ENCODE peak calls at places on chromosome 11, in four cellular contexts. One of them, this sample, is unnamed.

GRCh38 chr11:102456381-102456780 is 3.8 kb upstream of the TMEM123 start:
- DNase-seq in H9: no peak
- DNase-seq in neuronal stem cell: no peak
- DNase-seq in IMR-90: peak
- DNase-seq in this sample: no peak

GRCh38 chr11:91926967-91927366 is 297.7 kb upstream of the FAT3 start:
- DNase-seq in H9: no peak
- DNase-seq in IMR-90: no peak
- DNase-seq in neuronal stem cell: no peak
- DNase-seq in this sample: no peak

GRCh38 chr11:76588455-76589325 is 81.9 kb downstream of the LRRC32 start:
- DNase-seq in IMR-90: peak
- DNase-seq in H9: no peak
- DNase-seq in neuronal stem cell: no peak
- DNase-seq in this sample: peak

GRCh38 chr11:86205415-86206268 is 38.9 kb upstream of the EED start:
- DNase-seq in IMR-90: no peak
- DNase-seq in neuronal stem cell: no peak
- DNase-seq in H9: no peak
- DNase-seq in this sample: no peak

GRCh38 chr11:56089697-56090096 is 3.4 kb upstream of the OR8I2 start:
- DNase-seq in IMR-90: no peak
- DNase-seq in neuronal stem cell: no peak
- DNase-seq in H9: no peak
- DNase-seq in this sample: no peak

GRCh38 chr11:28675183-28675582 is 567.0 kb downstream of the METTL15 start:
- DNase-seq in H9: no peak
- DNase-seq in IMR-90: no peak
- DNase-seq in neuronal stem cell: no peak
- DNase-seq in this sample: no peak

GRCh38 chr11:101034076-101034475 is 95.5 kb downstream of the PGR start:
- DNase-seq in IMR-90: no peak
- DNase-seq in neuronal stem cell: no peak
- DNase-seq in H9: peak
- DNase-seq in this sample: no peak

GRCh38 chr11:73280606-73281005 is 8.5 kb downstream of the P2RY6 start:
- DNase-seq in neuronal stem cell: no peak
- DNase-seq in IMR-90: no peak
- DNase-seq in H9: no peak
- DNase-seq in this sample: peak

GRCh38 chr11:61532136-61533038 is 23.8 kb downstream of the LRRC10B start:
- DNase-seq in H9: peak
- DNase-seq in IMR-90: no peak
- DNase-seq in neuronal stem cell: no peak
- DNase-seq in this sample: peak

GRCh38 chr11:65426839-65427690 is 4.5 kb downstream of the NEAT1 start:
- DNase-seq in H9: peak
- DNase-seq in neuronal stem cell: no peak
- DNase-seq in IMR-90: peak
- DNase-seq in this sample: peak

GRCh38 chr11:122205036-122205435 is 89.0 kb upstream of the BLID start:
- DNase-seq in IMR-90: no peak
- DNase-seq in neuronal stem cell: no peak
- DNase-seq in H9: no peak
- DNase-seq in this sample: no peak

GRCh38 chr11:35335226-35335625 is 84.1 kb downstream of the SLC1A2 start:
- DNase-seq in neuronal stem cell: no peak
- DNase-seq in H9: no peak
- DNase-seq in IMR-90: no peak
- DNase-seq in this sample: no peak

GRCh38 chr11:17277024-17277584 is 565 bp downstream of the NUCB2 start:
- DNase-seq in IMR-90: peak
- DNase-seq in H9: no peak
- DNase-seq in neuronal stem cell: no peak
- DNase-seq in this sample: peak

GRCh38 chr11:86740628-86741488 is 59.5 kb upstream of the PRSS23 start:
- DNase-seq in IMR-90: peak
- DNase-seq in neuronal stem cell: peak
- DNase-seq in H9: peak
- DNase-seq in this sample: peak

GRCh38 chr11:61910473-61911123 is 6.8 kb downstream of the RAB3IL1 start:
- DNase-seq in H9: no peak
- DNase-seq in neuronal stem cell: no peak
- DNase-seq in IMR-90: no peak
- DNase-seq in this sample: no peak

GRCh38 chr11:129814244-129814992 is 1.2 kb upstream of the TMEM45B start:
- DNase-seq in H9: no peak
- DNase-seq in IMR-90: no peak
- DNase-seq in neuronal stem cell: no peak
- DNase-seq in this sample: no peak

GRCh38 chr11:6414874-6415328 is 4.0 kb downstream of the APBB1 start:
- DNase-seq in H9: no peak
- DNase-seq in IMR-90: no peak
- DNase-seq in neuronal stem cell: no peak
- DNase-seq in this sample: no peak

GRCh38 chr11:75578977-75579376 is 16.9 kb downstream of the SERPINH1 start:
- DNase-seq in H9: no peak
- DNase-seq in neuronal stem cell: no peak
- DNase-seq in IMR-90: peak
- DNase-seq in this sample: no peak

GRCh38 chr11:132187814-132188213 is 817.4 kb downstream of the NTM start:
- DNase-seq in neuronal stem cell: no peak
- DNase-seq in H9: no peak
- DNase-seq in IMR-90: peak
- DNase-seq in this sample: peak

GRCh38 chr11:17214338-17214737 is 6.6 kb upstream of the PIK3C2A start:
- DNase-seq in IMR-90: no peak
- DNase-seq in neuronal stem cell: no peak
- DNase-seq in H9: no peak
- DNase-seq in this sample: no peak

GRCh38 chr11:7421136-7421535 is 64.2 kb upstream of the OLFML1 start:
- DNase-seq in H9: no peak
- DNase-seq in IMR-90: no peak
- DNase-seq in neuronal stem cell: no peak
- DNase-seq in this sample: no peak

GRCh38 chr11:75311858-75312288 is 39.6 kb downstream of the ARRB1 start:
- DNase-seq in IMR-90: peak
- DNase-seq in neuronal stem cell: no peak
- DNase-seq in H9: no peak
- DNase-seq in this sample: peak

GRCh38 chr11:2752923-2753322 is 53.1 kb upstream of the KCNQ1OT1 start:
- DNase-seq in neuronal stem cell: no peak
- DNase-seq in H9: no peak
- DNase-seq in IMR-90: peak
- DNase-seq in this sample: no peak

GRCh38 chr11:9529333-9529648 is 44.2 kb upstream of the WEE1 start:
- DNase-seq in neuronal stem cell: no peak
- DNase-seq in H9: no peak
- DNase-seq in IMR-90: no peak
- DNase-seq in this sample: no peak

GRCh38 chr11:42951266-42951665 is 360.5 kb upstream of the API5 start:
- DNase-seq in H9: no peak
- DNase-seq in neuronal stem cell: no peak
- DNase-seq in IMR-90: no peak
- DNase-seq in this sample: no peak

GRCh38 chr11:92332986-92333385 is 108.4 kb downstream of the FAT3 start:
- DNase-seq in H9: no peak
- DNase-seq in neuronal stem cell: no peak
- DNase-seq in IMR-90: peak
- DNase-seq in this sample: peak

GRCh38 chr11:126959700-126960099 is 40.9 kb downstream of the KIRREL3 start:
- DNase-seq in neuronal stem cell: no peak
- DNase-seq in H9: no peak
- DNase-seq in IMR-90: no peak
- DNase-seq in this sample: no peak

GRCh38 chr11:73507086-73507485 is 90.8 kb downstream of the FAM168A start:
- DNase-seq in neuronal stem cell: no peak
- DNase-seq in H9: no peak
- DNase-seq in IMR-90: peak
- DNase-seq in this sample: no peak

GRCh38 chr11:28090052-28090749 is 17.8 kb downstream of the KIF18A start:
- DNase-seq in IMR-90: peak
- DNase-seq in neuronal stem cell: no peak
- DNase-seq in H9: no peak
- DNase-seq in this sample: peak

GRCh38 chr11:2930705-2931415 is 1.6 kb upstream of the PHLDA2 start:
- DNase-seq in neuronal stem cell: peak
- DNase-seq in IMR-90: peak
- DNase-seq in H9: peak
- DNase-seq in this sample: peak

GRCh38 chr11:34052608-34053160 is 1.2 kb downstream of the CAPRIN1 start:
- DNase-seq in neuronal stem cell: peak
- DNase-seq in IMR-90: no peak
- DNase-seq in H9: no peak
- DNase-seq in this sample: peak
- H2AFZ ChIP-seq in neuronal stem cell: peak
- H2AFZ ChIP-seq in IMR-90: peak
- H2AFZ ChIP-seq in H9: no peak
- H2AFZ ChIP-seq in this sample: no peak

GRCh38 chr11:34238533-34238932 is 119.3 kb downstream of the ABTB2 start:
- DNase-seq in IMR-90: no peak
- DNase-seq in neuronal stem cell: no peak
- DNase-seq in H9: no peak
- DNase-seq in this sample: no peak

GRCh38 chr11:34235189-34235588 is 122.6 kb downstream of the ABTB2 start:
- DNase-seq in H9: no peak
- DNase-seq in IMR-90: no peak
- DNase-seq in neuronal stem cell: no peak
- DNase-seq in this sample: no peak

GRCh38 chr11:34234086-34234740 is 123.6 kb downstream of the ABTB2 start:
- DNase-seq in IMR-90: peak
- DNase-seq in neuronal stem cell: no peak
- DNase-seq in H9: peak
- DNase-seq in this sample: peak

GRCh38 chr11:34235591-34236071 is 122.2 kb downstream of the ABTB2 start:
- DNase-seq in H9: no peak
- DNase-seq in neuronal stem cell: no peak
- DNase-seq in IMR-90: no peak
- DNase-seq in this sample: no peak

DNA sequence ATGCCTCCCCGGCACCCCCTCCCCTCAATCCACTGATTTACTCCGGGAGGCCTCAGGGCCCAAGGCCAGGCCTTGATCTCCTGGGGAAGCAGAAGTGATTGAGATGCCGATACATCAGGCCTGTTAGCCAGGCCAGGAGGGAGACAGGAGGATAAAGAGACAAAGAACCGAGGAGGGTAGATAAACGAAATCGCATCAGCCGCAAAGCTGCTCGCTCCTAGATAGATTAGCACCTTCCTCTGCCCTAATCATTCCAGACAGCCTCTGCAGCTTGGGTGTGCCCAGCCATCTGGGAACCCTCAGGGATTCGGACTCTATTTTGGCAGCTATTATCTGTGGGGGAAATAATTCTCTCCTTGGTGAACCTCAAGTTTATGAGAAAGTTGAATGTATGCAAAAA is 121.2 kb downstream of the ABTB2 start:
- DNase-seq in H9: no peak
- DNase-seq in IMR-90: no peak
- DNase-seq in neuronal stem cell: no peak
- DNase-seq in this sample: no peak
- H2AK5ac ChIP-seq in H9: no peak
- H2AK5ac ChIP-seq in IMR-90: no peak
- H2AK5ac ChIP-seq in neuronal stem cell: no peak
- H2AK5ac ChIP-seq in this sample: peak

DNA sequence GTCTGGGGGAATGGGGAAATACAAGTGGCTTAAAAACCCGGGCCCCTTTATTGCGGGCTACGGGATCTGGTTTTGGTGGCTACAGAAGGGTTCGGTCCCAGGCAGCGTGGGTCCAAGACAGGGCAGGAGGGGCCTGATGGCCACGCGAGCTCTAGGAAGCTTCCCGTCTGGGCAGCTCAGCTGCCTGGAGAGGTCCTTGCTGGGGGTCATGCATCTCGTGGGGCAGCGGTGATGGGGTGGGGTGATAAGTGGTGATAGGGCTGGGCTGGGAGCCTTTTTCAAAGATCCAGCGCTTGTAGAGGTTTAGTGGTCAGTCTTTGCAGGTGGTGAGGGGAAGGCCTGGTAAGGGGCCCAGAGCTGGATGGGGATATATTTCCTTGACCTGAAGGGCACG is 806 bp downstream of the PHOX2A start:
- DNase-seq in H9: peak
- DNase-seq in IMR-90: no peak
- DNase-seq in neuronal stem cell: no peak
- DNase-seq in this sample: no peak
- H2AFZ ChIP-seq in H9: no peak
- H2AFZ ChIP-seq in IMR-90: no peak
- H2AFZ ChIP-seq in neuronal stem cell: no peak
- H2AFZ ChIP-seq in this sample: no peak

GRCh38 chr11:125262194-125262824 is 97.8 kb downstream of the PKNOX2 start:
- DNase-seq in H9: no peak
- DNase-seq in IMR-90: no peak
- DNase-seq in neuronal stem cell: peak
- DNase-seq in this sample: peak
- H2AK5ac ChIP-seq in H9: no peak
- H2AK5ac ChIP-seq in IMR-90: peak
- H2AK5ac ChIP-seq in neuronal stem cell: peak
- H2AK5ac ChIP-seq in this sample: peak

This sample was measured in mesenchymal stem cell.